ENCODE peak calls at places on chromosomes 16 and 17, in six cellular contexts. Z is naive B cell; R is HCT116; G is pancreas; D is foreskin keratinocyte; B is activated CD4-positive, CD25-positive, alpha-beta regulatory T cell treated with anti-CD3 and anti-CD28 coated beads, Interleukin-2, amount 50 U/mL, for 24 hours. N is an unnamed sample.

GRCh38 chr17:50331085-50331791 is 14.7 kb upstream of the XYLT2 start:
- ATAC-seq in G (no peak), R (no peak), B (peak), Z (no peak), D (no peak), N (no peak)

GRCh38 chr16:4641306-4641687 is 16.7 kb downstream of the MGRN1 start:
- ATAC-seq in D (no peak), B (no peak), G (no peak), Z (no peak), R (no peak), N (no peak)

GRCh38 chr17:39246274-39246673 is 20.5 kb upstream of the STAC2 start:
- ATAC-seq in D (no peak), R (no peak), G (no peak), B (no peak), Z (no peak), N (no peak)

GRCh38 chr16:31356566-31357323 is 1.8 kb downstream of the ITGAX start:
- ATAC-seq in Z (no peak), G (no peak), D (no peak), B (no peak), R (peak), N (no peak)

GRCh38 chr16:88130016-88130415 is 178.8 kb downstream of the BANP start:
- ATAC-seq in R (no peak), Z (no peak), B (no peak), D (no peak), G (no peak), N (no peak)

GRCh38 chr16:72938426-72939164 is 109.3 kb downstream of the ZFHX3 start:
- ATAC-seq in B (no peak), Z (no peak), G (peak), D (peak), R (no peak), N (peak)

GRCh38 chr17:76138234-76138895 is 2.7 kb downstream of the FOXJ1 start:
- ATAC-seq in D (no peak), Z (no peak), G (peak), R (no peak), B (no peak), N (no peak)

GRCh38 chr17:10114931-10115535 is 83.4 kb downstream of the GAS7 start:
- ATAC-seq in D (peak), G (peak), R (peak), Z (peak), B (peak), N (peak)

GRCh38 chr16:85829751-85830445 is 30.4 kb downstream of the COX4I1 start:
- ATAC-seq in D (no peak), Z (no peak), B (no peak), G (no peak), R (no peak), N (no peak)

GRCh38 chr16:6279261-6279660 is 1053.4 kb upstream of the RBFOX1 start:
- ATAC-seq in R (no peak), G (no peak), Z (no peak), D (no peak), B (no peak), N (no peak)

N was measured in esophagus mucosa.